ENCODE peak calls at places on chromosomes 3 and 15, in five cellular contexts. A is HepG2, O is GM12878, K is H1, S is WTC11. Q is an unnamed sample.

GRCh38 chr15:90151989-90152645 is 49.0 kb upstream of the SEMA4B start:
- DNase-seq in A (no peak), O (no peak), K (no peak), S (peak; percentile 70), Q (no peak)

GRCh38 chr3:151912041-151912440 is 38.6 kb downstream of the SUCNR1 start:
- DNase-seq in A (no peak), O (no peak), K (no peak), S (no peak), Q (no peak)

GRCh38 chr3:61168286-61168685 is 83.0 kb downstream of the FHIT start:
- DNase-seq in A (no peak), O (no peak), K (no peak), S (no peak), Q (no peak)

GRCh38 chr3:17494117-17494809 is 248.2 kb downstream of the TBC1D5 start:
- DNase-seq in A (no peak), O (no peak), K (no peak), S (peak; percentile 32), Q (no peak)

GRCh38 chr3:48560648-48561018 is 2.9 kb downstream of the UCN2 start:
- DNase-seq in A (no peak), O (no peak), K (no peak), S (no peak), Q (no peak)

GRCh38 chr3:186515115-186515514 is 29.1 kb downstream of the CRYGS start:
- DNase-seq in A (no peak), O (no peak), K (no peak), S (no peak), Q (no peak)

GRCh38 chr15:45635191-45635638 is 386 bp downstream of the SQOR start:
- DNase-seq in A (peak; percentile 41), O (no peak), K (no peak), S (peak; percentile 64), Q (no peak)

GRCh38 chr3:141489184-141489583 is 2.4 kb downstream of the RASA2 start:
- DNase-seq in A (no peak), O (no peak), K (no peak), S (no peak), Q (no peak)

GRCh38 chr3:73351423-73352071 is 273.2 kb downstream of the PDZRN3 start:
- DNase-seq in A (no peak), O (no peak), K (no peak), S (no peak), Q (no peak)

GRCh38 chr3:1007890-1008289 is 84.9 kb upstream of the CNTN6 start:
- DNase-seq in A (no peak), O (no peak), K (no peak), S (no peak), Q (no peak)

GRCh38 chr3:127214990-127215389 is 22.1 kb downstream of the PRR23E start:
- DNase-seq in A (no peak), O (no peak), K (no peak), S (no peak), Q (no peak)
- TF ChIP-seq ATF2 in A (no peak), O (no peak), K (no peak), S (no peak), Q (no peak)

GRCh38 chr3:26921054-26921453 is 298.5 kb downstream of the LRRC3B start:
- DNase-seq in A (no peak), O (no peak), K (no peak), S (no peak), Q (no peak)

GRCh38 chr3:26915208-26915607 is 292.6 kb downstream of the LRRC3B start:
- DNase-seq in A (no peak), O (no peak), K (no peak), S (no peak), Q (no peak)

DNA sequence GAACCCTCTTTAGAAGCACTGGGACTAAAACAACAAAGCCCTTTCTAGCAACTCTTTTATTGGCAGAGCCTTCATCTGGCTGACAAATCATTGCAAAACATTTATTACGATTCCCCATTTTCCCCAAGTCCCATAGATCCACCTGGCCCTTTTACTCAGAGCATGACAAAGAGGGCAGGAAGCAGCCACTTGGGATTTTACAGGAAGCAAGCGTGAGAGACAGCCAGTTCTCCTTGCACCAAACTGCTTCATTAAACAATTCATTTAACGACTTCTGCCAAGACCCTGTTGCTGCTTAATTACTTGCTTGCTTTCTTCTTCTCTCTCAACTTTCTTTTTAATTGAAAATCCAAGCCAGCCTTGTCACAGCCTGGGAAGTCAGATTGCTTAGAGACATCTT is 298.0 kb downstream of the LRRC3B start:
- DNase-seq in A (no peak), O (no peak), K (no peak), S (no peak), Q (no peak)
- TF ChIP-seq ATF2 in A (no peak), O (no peak), K (no peak), S (no peak), Q (no peak)

GRCh38 chr3:176789281-176789705 is 408.0 kb downstream of the TBL1XR1 start:
- DNase-seq in A (no peak), O (no peak), K (no peak), S (no peak), Q (no peak)
- TF ChIP-seq ATF2 in A (no peak), O (no peak), K (no peak), S (no peak), Q (no peak)

GRCh38 chr15:82995938-82996337 is 9.9 kb downstream of the RAMAC start:
- DNase-seq in A (no peak), O (no peak), K (no peak), S (no peak), Q (no peak)

GRCh38 chr15:82995076-82995475 is 9.1 kb downstream of the RAMAC start:
- DNase-seq in A (no peak), O (no peak), K (no peak), S (no peak), Q (no peak)

GRCh38 chr15:82999426-82999825 is 12.0 kb downstream of the C15orf40 start:
- DNase-seq in A (no peak), O (no peak), K (no peak), S (no peak), Q (no peak)

GRCh38 chr15:82999905-83000671 is 11.4 kb downstream of the C15orf40 start:
- DNase-seq in A (peak; percentile 28), O (peak; percentile 43), K (no peak), S (peak; percentile 15), Q (peak; percentile 67)
- TF ChIP-seq ATF2 in A (no peak), O (no peak), K (no peak), S (no peak), Q (no peak)

DNA sequence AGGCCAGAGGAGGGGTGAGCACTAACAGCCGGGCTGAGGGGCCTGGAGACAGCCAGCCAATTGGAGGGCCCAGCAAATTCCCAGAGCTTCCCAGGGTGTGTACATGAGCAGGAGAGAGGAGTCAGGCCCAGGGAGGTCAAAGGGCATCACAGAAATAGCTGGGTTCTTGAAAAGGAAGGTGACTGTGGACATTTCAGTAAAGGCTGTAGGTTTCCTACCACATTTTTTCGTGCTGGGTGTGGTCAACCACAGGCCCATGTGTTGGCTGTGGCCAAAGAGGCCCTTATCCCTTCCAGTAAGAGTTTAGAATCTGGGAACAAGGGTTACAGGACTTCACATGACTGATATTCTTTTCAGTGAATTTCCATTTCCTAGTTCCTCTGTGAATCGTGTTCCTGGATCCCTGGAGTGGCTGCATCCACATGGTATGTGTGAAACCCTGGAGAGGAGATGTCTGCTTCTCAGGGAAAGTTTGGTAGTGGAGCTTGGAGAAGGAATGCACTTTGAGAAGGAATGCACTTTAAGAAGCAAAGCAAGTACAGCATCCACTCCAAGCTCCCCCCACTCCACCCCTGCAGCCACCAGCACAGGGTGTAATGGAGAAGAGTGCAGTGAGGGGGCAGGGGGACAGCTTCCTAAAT is 73.2 kb upstream of the HEG1 start:
- DNase-seq in A (peak; percentile 16), O (no peak), K (no peak), S (no peak), Q (peak; percentile 8)
- TF ChIP-seq ATF2 in A (no peak), O (no peak), K (no peak), S (no peak), Q (no peak)

DNA sequence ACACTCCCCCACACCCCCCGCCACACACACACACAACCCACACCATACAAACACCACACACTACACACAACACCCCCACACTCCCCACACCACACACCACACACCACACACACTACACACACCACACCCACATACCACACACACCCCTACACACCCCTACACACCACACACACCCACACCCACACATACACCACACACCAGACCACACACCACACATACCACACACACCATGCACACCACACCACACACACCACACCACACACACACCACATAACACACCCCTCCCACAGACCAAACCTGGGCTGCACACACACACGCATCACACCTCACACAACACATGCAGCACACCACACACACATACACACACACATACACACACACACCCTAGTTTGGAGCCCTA is 1.8 kb upstream of the RASGRF1 start:
- DNase-seq in A (no peak), O (no peak), K (no peak), S (no peak), Q (no peak)
- TF ChIP-seq ATF2 in A (no peak), O (no peak), K (no peak), S (no peak), Q (no peak)

GRCh38 chr15:57355259-57355658 is 21.0 kb upstream of the CGNL1 start:
- DNase-seq in A (no peak), O (no peak), K (no peak), S (no peak), Q (no peak)
- TF ChIP-seq ATF2 in A (no peak), O (no peak), K (no peak), S (no peak), Q (no peak)

DNA sequence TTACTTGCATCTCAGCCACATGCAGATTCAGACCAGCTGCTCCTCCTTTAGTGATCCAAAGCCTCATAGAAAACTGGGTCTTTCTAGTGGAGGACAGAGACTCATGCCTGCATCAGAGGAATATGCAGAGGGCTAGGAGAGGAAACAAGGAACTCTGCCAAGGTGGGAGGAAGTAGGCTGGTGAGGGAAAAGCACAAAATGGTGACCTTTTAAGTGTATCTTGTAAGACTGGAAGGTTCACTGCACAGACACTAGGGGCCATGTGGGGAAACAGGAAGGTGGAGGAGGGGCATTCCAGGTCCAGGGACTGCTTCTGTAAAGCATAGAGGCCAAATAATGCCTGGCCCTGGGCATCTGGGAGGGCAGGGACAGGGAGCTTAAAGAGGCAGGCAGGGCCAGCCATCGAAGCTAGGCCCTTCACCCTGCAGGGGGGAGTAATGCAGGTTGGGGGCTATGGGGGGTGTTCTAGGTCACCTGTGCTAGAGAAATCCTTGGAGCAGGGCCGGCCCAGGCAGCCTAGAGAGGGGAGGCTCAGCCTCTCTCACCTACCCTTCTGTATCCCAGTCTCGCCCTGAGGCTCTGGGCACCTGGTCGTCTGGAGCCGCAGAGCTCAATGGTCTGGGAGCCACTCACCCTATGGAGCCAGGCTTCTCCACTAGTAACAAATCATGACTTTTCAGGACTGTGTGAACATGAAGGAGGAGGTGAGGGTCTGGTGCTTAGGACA is 117.7 kb downstream of the DNAJB8 start:
- DNase-seq in A (no peak), O (no peak), K (no peak), S (no peak), Q (peak; percentile 16)
- TF ChIP-seq ATF2 in A (no peak), O (no peak), K (no peak), S (no peak), Q (no peak)

Q was measured in K562.